ENCODE peak calls at places on chromosome 12, in five cellular contexts. N, U, J, A and R are unnamed samples.
A peak's percentile ranks its signal among the peaks of the same experiment; 100 is the strongest.

GRCh38 chr12:58415716-58416115 is 474.3 kb downstream of the ATP23 start:
- DNase-seq in N (no peak), A (no peak), U (no peak), J (no peak), R (no peak)

GRCh38 chr12:57161491-57161890 is 14.1 kb upstream of the LRP1-AS start:
- DNase-seq in U (no peak), N (no peak), J (no peak), A (no peak), R (no peak)

GRCh38 chr12:120761581-120761980 is 36.0 kb downstream of the ACADS start:
- DNase-seq in J (no peak), N (no peak), A (no peak), U (no peak), R (no peak)

GRCh38 chr12:23803547-23803946 is 145.9 kb downstream of the SOX5 start:
- DNase-seq in J (no peak), N (no peak), A (no peak), U (no peak), R (no peak)

GRCh38 chr12:58896278-58896677 is 24.0 kb downstream of the LRIG3 start:
- DNase-seq in J (no peak), N (no peak), A (no peak), U (no peak), R (peak; percentile 81)

GRCh38 chr12:47995976-47996375 is 8.3 kb downstream of the COL2A1 start:
- DNase-seq in A (no peak), J (no peak), N (no peak), U (peak; percentile 26), R (peak; percentile 60)

GRCh38 chr12:29710104-29710503 is 73.6 kb downstream of the TMTC1 start:
- DNase-seq in N (no peak), J (no peak), U (peak; percentile 30), A (no peak), R (no peak)

GRCh38 chr12:57864382-57864781 is 17.9 kb upstream of the CTDSP2 start:
- DNase-seq in N (no peak), J (no peak), A (no peak), U (peak; percentile 6), R (no peak)

GRCh38 chr12:94175763-94176660 is 27.6 kb downstream of the PLXNC1 start:
- DNase-seq in A (no peak), N (no peak), U (peak; percentile 24), J (no peak), R (peak; percentile 7)

GRCh38 chr12:27627123-27627835 is 69.0 kb upstream of the REP15 start:
- DNase-seq in U (no peak), J (no peak), N (no peak), A (no peak), R (peak; percentile 87)

GRCh38 chr12:18275974-18276373 is 14.7 kb downstream of the PIK3C2G start:
- DNase-seq in U (no peak), N (no peak), A (no peak), J (no peak), R (peak; percentile 64)

GRCh38 chr12:3698218-3698974 is 54.5 kb downstream of the CRACR2A start:
- DNase-seq in A (no peak), N (no peak), U (no peak), J (no peak), R (peak; percentile 80)

GRCh38 chr12:49068879-49069506 is 786 bp downstream of the RHEBL1 start:
- DNase-seq in A (no peak), U (no peak), N (no peak), J (no peak), R (no peak)

GRCh38 chr12:19683178-19683927 is 244.1 kb downstream of the AEBP2 start:
- DNase-seq in U (no peak), A (no peak), J (no peak), N (no peak), R (peak; percentile 60)

GRCh38 chr12:47094804-47095203 is 15.0 kb upstream of the AMIGO2 start:
- DNase-seq in N (no peak), U (no peak), A (no peak), J (no peak), R (peak; percentile 53)

GRCh38 chr12:121514184-121514742 is 66.6 kb downstream of the KDM2B start:
- DNase-seq in U (no peak), J (no peak), A (no peak), N (no peak), R (no peak)

GRCh38 chr12:10268037-10268436 is 39.6 kb upstream of the KLRD1 start:
- DNase-seq in A (no peak), U (no peak), J (no peak), N (no peak), R (no peak)

GRCh38 chr12:121955258-121956040 is 37.1 kb downstream of the CFAP251 start:
- DNase-seq in N (no peak), A (no peak), J (no peak), U (no peak), R (peak; percentile 67)

GRCh38 chr12:98422359-98422758 is 93.0 kb upstream of the TMPO start:
- DNase-seq in N (no peak), U (no peak), J (no peak), A (no peak), R (no peak)

GRCh38 chr12:111685811-111686573 is at the start of the genes ACAD10 and BRAP:
- DNase-seq in J (peak; percentile 88), A (peak; percentile 92), N (peak; percentile 86), U (peak; percentile 88), R (peak; percentile 98)

GRCh38 chr12:269216-269615 is 6.6 kb upstream of the SLC6A13 start:
- DNase-seq in A (no peak), J (no peak), N (no peak), U (no peak), R (no peak)

GRCh38 chr12:27284751-27285150 is 40.7 kb downstream of the STK38L start:
- DNase-seq in A (no peak), N (no peak), U (no peak), J (no peak), R (peak; percentile 57)